ENCODE peak calls at places on chromosome 4, in eight cellular contexts. S is heart left ventricle, T is fibroblast of pulmonary artery, Z is ELR, M is esophagus squamous epithelium, D is substantia nigra, V is left cardiac atrium, Y is ureter. X is an unnamed sample.

GRCh38 chr4:169163495-169163894 is 107.3 kb downstream of the SH3RF1 start:
- DNase-seq in S (no peak), T (no peak), Z (no peak), M (no peak), D (no peak), V (no peak), Y (no peak), X (no peak)

GRCh38 chr4:7390906-7391636 is 43.7 kb downstream of the PSAPL1 start:
- DNase-seq in S (no peak), T (no peak), Z (no peak), M (no peak), D (no peak), V (no peak), Y (no peak), X (no peak)

GRCh38 chr4:67575889-67576329 is 17.4 kb downstream of the STAP1 start:
- DNase-seq in S (no peak), T (no peak), Z (no peak), M (no peak), D (no peak), V (no peak), Y (no peak), X (no peak)

GRCh38 chr4:101651778-101652177 is 138.8 kb upstream of the BANK1 start:
- DNase-seq in S (no peak), T (no peak), Z (no peak), M (no peak), D (no peak), V (peak; percentile 29), Y (no peak), X (no peak)

GRCh38 chr4:109368661-109369060 is 65.0 kb upstream of the SEC24B start:
- DNase-seq in S (no peak), T (no peak), Z (no peak), M (no peak), D (no peak), V (no peak), Y (no peak), X (no peak)

GRCh38 chr4:128528793-128529553 is 241.4 kb upstream of the PGRMC2 start:
- DNase-seq in S (no peak), T (peak; percentile 97), Z (peak; percentile 97), M (no peak), D (no peak), V (peak; percentile 37), Y (no peak), X (no peak)

GRCh38 chr4:168028970-168029610 is 63.2 kb upstream of the ANXA10 start:
- DNase-seq in S (no peak), T (no peak), Z (peak; percentile 40), M (no peak), D (no peak), V (no peak), Y (no peak), X (no peak)

GRCh38 chr4:3358660-3359059 is 65.8 kb downstream of the RGS12 start:
- DNase-seq in S (no peak), T (no peak), Z (no peak), M (no peak), D (no peak), V (no peak), Y (no peak), X (no peak)